ENCODE peak calls at places on chromosome 3, in seven cellular contexts. U, E, D, L, B, H and C are unnamed samples.

GRCh38 chr3:42118762-42119361 is 27.7 kb downstream of the TRAK1 start:
- DNase-seq in U (no peak), E (peak), D (peak), L (peak), B (peak), H (no peak), C (no peak)

GRCh38 chr3:28139288-28139687 is 102.1 kb upstream of the CMC1 start:
- DNase-seq in U (peak), E (no peak), D (no peak), L (no peak), B (no peak), H (no peak), C (no peak)

GRCh38 chr3:168865022-168865551 is 769.4 kb upstream of the GOLIM4 start:
- DNase-seq in U (no peak), E (peak), D (peak), L (no peak), B (no peak), H (no peak), C (peak)

GRCh38 chr3:30544811-30545210 is 61.6 kb upstream of the TGFBR2 start:
- DNase-seq in U (no peak), E (peak), D (peak), L (no peak), B (no peak), H (no peak), C (no peak)

GRCh38 chr3:188929138-188929537 is 242.6 kb upstream of the TPRG1 start:
- DNase-seq in U (no peak), E (no peak), D (no peak), L (peak), B (no peak), H (no peak), C (peak)

GRCh38 chr3:123880998-123881561 is 3.1 kb downstream of the MYLK start:
- DNase-seq in U (peak), E (peak), D (peak), L (peak), B (no peak), H (no peak), C (peak)

GRCh38 chr3:152719264-152719663 is 115.7 kb upstream of the P2RY1 start:
- DNase-seq in U (no peak), E (peak), D (peak), L (no peak), B (no peak), H (no peak), C (no peak)

GRCh38 chr3:54989023-54989380 is 61.1 kb upstream of the LRTM1 start:
- DNase-seq in U (no peak), E (peak), D (no peak), L (no peak), B (no peak), H (no peak), C (no peak)

GRCh38 chr3:69675773-69676660 is 63.2 kb upstream of the MITF start:
- DNase-seq in U (no peak), E (peak), D (no peak), L (no peak), B (no peak), H (no peak), C (no peak)

GRCh38 chr3:186471781-186472180 is 72.4 kb downstream of the CRYGS start:
- DNase-seq in U (no peak), E (no peak), D (no peak), L (peak), B (no peak), H (no peak), C (no peak)

GRCh38 chr3:30576946-30577345 is 29.5 kb upstream of the TGFBR2 start:
- DNase-seq in U (no peak), E (peak), D (peak), L (no peak), B (no peak), H (no peak), C (no peak)

GRCh38 chr3:31096661-31097060 is 202.2 kb upstream of the GADL1 start:
- DNase-seq in U (no peak), E (peak), D (no peak), L (peak), B (no peak), H (no peak), C (no peak)

GRCh38 chr3:143332046-143332445 is 212.5 kb downstream of the CHST2 start:
- DNase-seq in U (no peak), E (peak), D (no peak), L (no peak), B (no peak), H (no peak), C (no peak)

GRCh38 chr3:99351097-99351496 is 287.3 kb upstream of the COL8A1 start:
- DNase-seq in U (no peak), E (no peak), D (no peak), L (no peak), B (no peak), H (no peak), C (no peak)

GRCh38 chr3:62529230-62529629 is 155.9 kb upstream of the FEZF2 start:
- DNase-seq in U (peak), E (peak), D (peak), L (no peak), B (no peak), H (no peak), C (no peak)

GRCh38 chr3:135792174-135792573 is 173.4 kb upstream of the PPP2R3A start:
- DNase-seq in U (no peak), E (peak), D (no peak), L (peak), B (no peak), H (no peak), C (no peak)